ENCODE peak calls at places on chromosomes 5 and 9, in seven cellular contexts. X is tibial artery; J is breast epithelium; D is fibroblast of pulmonary artery; Q is AG04449; P is CD8-positive, alpha-beta T cell; K is heart left ventricle. G is an unnamed sample.

GRCh38 chr9:108057421-108058136 is 568.0 kb upstream of the KLF4 start:
- DNase-seq in X (peak), J (no peak), D (peak), Q (peak), P (no peak), K (no peak), G (no peak)

GRCh38 chr9:84953797-84954695 is 284.5 kb downstream of the NTRK2 start:
- DNase-seq in X (peak), J (peak), D (peak), Q (no peak), P (no peak), K (peak), G (peak)

GRCh38 chr9:124426361-124426760 is 11.1 kb upstream of the PSMB7 start:
- DNase-seq in X (no peak), J (no peak), D (no peak), Q (no peak), P (no peak), K (no peak), G (no peak)

GRCh38 chr5:42787073-42787472 is 24.6 kb downstream of the SELENOP start:
- DNase-seq in X (no peak), J (no peak), D (no peak), Q (no peak), P (no peak), K (no peak), G (no peak)

GRCh38 chr5:111589320-111589719 is 77.0 kb upstream of the STARD4 start:
- DNase-seq in X (no peak), J (no peak), D (no peak), Q (no peak), P (no peak), K (no peak), G (no peak)

GRCh38 chr9:99259231-99259918 is 37.3 kb downstream of the SEC61B start:
- DNase-seq in X (peak), J (peak), D (peak), Q (no peak), P (peak), K (peak), G (peak)

GRCh38 chr5:172692981-172693380 is 51.9 kb downstream of the NEURL1B start:
- DNase-seq in X (no peak), J (no peak), D (peak), Q (no peak), P (no peak), K (peak), G (no peak)

GRCh38 chr9:35689601-35690446 is at the start of gene TPM2:
- DNase-seq in X (peak), J (peak), D (peak), Q (no peak), P (no peak), K (peak), G (no peak)

GRCh38 chr9:14296462-14296861 is 17.5 kb downstream of the NFIB start:
- DNase-seq in X (peak), J (no peak), D (no peak), Q (no peak), P (no peak), K (peak), G (no peak)

DNA sequence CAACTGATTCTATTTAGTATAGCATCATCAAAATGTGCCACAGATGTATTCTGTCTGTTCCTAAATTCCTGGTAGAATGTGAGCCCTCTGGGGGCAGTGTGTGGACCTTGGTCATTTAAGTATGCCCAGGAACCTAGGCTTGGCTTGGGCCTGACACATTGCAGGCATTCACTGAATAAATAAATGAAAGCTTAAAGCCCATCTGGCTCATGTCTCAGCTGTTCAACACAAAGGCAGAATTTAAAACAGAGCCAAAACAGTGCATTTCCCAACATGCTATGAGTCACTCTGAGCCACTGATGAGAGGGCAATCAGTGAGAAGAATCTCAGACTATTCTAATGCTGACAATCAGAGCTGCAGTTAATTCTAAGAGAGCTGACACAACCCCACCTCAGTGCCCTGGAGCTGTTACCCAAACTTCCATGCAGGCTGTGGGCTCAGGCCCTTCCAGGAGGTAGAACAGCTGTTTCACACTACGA is 8.1 kb downstream of the FAM193B start:
- DNase-seq in X (peak), J (no peak), D (peak), Q (peak), P (no peak), K (no peak), G (no peak)
- TF ChIP-seq CTCF in X (no peak), J (no peak), D (no peak), Q (peak), P (no peak), K (no peak), G (no peak)

DNA sequence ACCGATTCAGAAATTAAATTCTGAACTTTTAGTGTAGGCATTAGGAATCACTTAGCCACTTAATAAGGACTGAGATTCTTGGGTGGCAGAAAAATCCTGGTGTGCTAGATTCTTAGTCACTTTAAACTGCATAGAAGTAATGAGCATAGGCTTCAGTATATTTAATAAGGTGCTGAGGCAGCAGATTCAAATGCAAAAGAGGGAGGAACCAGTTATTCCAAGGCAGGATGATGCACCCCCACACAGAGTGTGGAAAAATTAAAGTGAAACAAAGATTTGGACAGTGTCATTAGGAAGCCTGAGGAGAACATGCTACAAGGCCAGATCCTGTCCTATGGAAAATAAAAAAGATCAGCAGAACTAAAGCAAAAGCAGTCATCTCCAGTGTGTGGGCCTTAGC is 217.7 kb downstream of the PJA2 start:
- DNase-seq in X (no peak), J (no peak), D (no peak), Q (no peak), P (no peak), K (no peak), G (no peak)
- TF ChIP-seq CTCF in X (no peak), J (no peak), D (no peak), Q (no peak), P (no peak), K (no peak), G (no peak)

GRCh38 chr5:157366741-157367684 is 93.0 kb upstream of the NIPAL4 start:
- DNase-seq in X (peak), J (no peak), D (peak), Q (peak), P (no peak), K (peak), G (no peak)
- TF ChIP-seq CTCF in X (peak), J (no peak), D (peak), Q (peak), P (no peak), K (no peak), G (no peak)

DNA sequence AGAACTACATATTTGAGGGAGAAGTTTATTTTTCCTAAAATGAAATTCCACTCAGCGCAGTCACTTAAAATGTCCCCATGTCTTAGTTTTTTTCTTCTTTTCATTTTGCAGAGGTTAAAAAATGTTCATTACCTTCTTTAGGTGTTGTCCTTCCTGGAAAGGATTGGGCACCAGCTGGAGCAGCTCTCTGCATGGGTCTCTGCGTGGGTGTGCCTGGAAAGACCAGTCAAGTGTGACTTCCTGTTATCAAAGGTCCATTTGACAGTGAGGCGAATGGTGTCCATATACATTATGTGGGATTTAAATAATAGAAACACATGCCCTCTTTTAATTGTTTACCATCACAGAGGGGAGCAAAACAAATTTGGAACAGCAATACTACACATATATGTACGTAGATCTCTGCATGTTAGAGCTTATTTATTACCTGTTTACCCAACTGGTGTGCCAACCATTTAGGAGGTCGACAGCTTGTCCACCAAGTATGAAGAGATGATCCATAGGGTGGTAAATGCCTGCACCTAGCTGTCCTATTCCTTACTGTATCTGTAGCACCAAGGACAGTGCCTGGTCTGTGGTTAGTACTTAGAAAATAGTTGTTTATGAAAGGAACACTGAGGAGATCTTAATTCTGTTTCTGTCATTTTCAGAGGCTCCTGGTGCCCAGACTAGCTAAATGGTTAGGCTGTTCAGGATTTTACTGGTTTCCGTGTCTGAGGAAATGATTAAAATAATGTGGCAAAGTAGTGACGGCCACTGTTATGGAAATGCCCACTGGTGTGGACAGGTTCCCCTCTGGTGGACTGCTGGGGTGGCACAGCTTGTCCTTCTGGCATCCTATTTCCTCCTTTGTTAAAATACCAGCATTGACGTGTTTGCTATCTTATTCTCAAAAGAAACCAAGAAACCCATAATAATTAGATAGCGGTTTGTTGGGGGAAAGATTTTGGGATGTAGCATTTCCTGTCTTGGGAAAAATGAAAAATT is 200.4 kb downstream of the MAST4 start:
- DNase-seq in X (no peak), J (no peak), D (peak), Q (no peak), P (no peak), K (no peak), G (no peak)
- TF ChIP-seq CTCF in X (no peak), J (no peak), D (peak), Q (no peak), P (no peak), K (no peak), G (no peak)

DNA sequence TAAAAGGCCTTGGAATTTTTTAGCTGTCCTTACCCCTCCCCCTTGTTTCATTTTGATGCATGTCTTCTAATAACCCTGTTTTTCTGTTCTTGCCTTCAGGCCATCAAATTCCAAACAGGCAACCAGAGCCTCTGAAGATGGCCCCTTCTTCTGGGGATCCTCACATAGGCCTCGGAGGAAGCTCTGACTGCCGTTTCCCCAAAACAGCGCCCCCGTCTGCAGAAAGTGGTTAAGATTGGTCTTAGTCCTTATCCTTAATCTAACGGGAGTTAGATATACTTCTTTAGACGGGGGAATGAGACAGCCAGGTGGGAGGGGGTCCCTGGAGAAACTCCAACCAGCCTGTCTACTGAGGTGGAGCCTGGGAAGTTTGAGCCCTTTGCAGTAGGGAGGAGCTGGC is 226.3 kb upstream of the ZNF608 start:
- DNase-seq in X (no peak), J (no peak), D (no peak), Q (no peak), P (no peak), K (no peak), G (no peak)
- TF ChIP-seq CTCF in X (no peak), J (no peak), D (no peak), Q (no peak), P (no peak), K (no peak), G (no peak)

GRCh38 chr5:170408189-170408588 is 19.0 kb upstream of the KCNMB1 start:
- DNase-seq in X (no peak), J (no peak), D (no peak), Q (no peak), P (no peak), K (no peak), G (no peak)

GRCh38 chr5:170414786-170415185 is 25.6 kb upstream of the KCNMB1 start:
- DNase-seq in X (no peak), J (no peak), D (no peak), Q (no peak), P (no peak), K (no peak), G (no peak)

GRCh38 chr5:170413897-170414296 is 24.7 kb upstream of the KCNMB1 start:
- DNase-seq in X (no peak), J (no peak), D (no peak), Q (no peak), P (no peak), K (no peak), G (no peak)

GRCh38 chr5:170408866-170409265 is 19.7 kb upstream of the KCNMB1 start:
- DNase-seq in X (no peak), J (no peak), D (no peak), Q (no peak), P (no peak), K (no peak), G (no peak)

DNA sequence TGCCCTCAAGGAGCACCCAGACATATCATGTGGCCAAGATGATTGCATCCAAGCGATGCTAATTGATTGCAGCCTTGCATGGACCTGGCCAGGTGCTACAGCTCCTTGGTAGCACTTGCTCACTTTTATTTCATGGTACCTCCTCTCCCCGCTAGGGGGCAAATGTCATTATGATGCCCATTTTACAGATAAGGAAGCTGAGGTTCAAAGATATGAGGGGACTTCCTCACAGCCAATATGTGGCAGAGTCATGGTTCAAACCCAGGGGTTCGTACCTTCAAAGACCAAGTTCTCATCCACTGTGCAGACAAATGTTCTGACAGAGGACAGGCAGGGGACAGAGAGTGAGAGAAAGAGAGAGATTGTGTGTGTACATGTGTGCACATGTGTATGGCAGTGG is 21.9 kb upstream of the KCNMB1 start:
- DNase-seq in X (no peak), J (no peak), D (no peak), Q (no peak), P (no peak), K (no peak), G (no peak)
- TF ChIP-seq CTCF in X (no peak), J (no peak), D (no peak), Q (no peak), P (no peak), K (no peak), G (no peak)

DNA sequence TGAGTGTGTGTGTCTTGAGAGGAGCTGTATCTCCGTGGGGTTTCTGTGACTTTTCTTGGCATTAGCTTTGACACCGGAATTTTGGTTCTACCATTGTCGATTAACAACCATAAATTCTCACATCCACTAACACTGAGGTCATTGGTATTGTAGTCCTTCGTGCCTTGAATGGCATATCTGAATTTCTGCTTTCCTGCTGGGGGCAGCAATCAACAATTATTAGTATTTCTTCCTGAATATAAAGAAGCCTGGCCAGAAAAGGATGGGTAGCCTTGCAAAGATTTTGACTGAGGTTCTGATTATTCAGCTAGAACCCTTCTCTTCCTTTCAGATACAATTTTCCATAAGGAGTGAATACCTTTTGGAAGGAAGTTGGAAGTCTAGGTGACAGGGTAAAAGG is 33.5 kb upstream of the SHOC1 start:
- DNase-seq in X (no peak), J (no peak), D (peak), Q (no peak), P (no peak), K (no peak), G (no peak)
- TF ChIP-seq CTCF in X (no peak), J (no peak), D (peak), Q (no peak), P (no peak), K (no peak), G (no peak)

DNA sequence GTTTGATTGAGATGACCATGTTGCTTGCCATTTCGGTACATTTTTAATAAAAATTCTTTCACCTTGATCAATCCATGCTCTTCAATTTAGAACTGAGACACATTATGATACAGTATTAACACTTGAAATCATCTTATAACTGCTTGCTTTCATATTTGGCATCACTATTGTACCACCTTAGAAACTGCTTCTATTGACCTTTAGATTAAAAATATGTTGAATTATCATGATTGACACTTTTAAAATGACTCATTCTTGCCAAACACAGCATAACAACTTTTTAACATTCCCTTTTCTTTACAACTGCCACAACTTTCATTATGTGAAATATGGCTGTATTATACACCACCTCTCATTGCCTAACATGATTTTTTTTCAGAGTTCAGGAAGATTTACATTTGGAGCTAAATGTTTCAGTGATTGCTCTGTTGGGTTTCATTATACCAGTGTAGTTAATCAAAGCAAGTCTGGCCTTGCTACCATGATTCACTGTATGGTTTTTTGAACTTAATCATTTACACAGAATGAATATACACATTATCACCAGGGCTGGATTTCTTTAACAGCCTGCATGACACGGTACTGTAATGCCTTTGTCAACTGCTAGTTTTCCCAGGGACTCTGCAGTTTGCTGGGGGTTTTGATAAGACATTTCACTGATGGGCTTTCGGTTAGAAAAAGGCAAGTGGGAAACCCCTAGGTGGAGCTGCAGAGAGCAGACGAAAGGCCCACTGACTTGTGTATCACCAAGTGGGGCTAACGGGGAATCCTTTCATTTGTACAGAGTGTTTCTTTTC is 93.6 kb upstream of the TLE4 start:
- DNase-seq in X (peak), J (no peak), D (peak), Q (no peak), P (peak), K (no peak), G (no peak)
- TF ChIP-seq CTCF in X (no peak), J (no peak), D (peak), Q (peak), P (peak), K (no peak), G (no peak)

GRCh38 chr5:177403194-177403825 is 2.8 kb upstream of the PFN3 start:
- DNase-seq in X (no peak), J (no peak), D (no peak), Q (no peak), P (peak), K (no peak), G (peak)
- TF ChIP-seq CTCF in X (no peak), J (no peak), D (no peak), Q (no peak), P (peak), K (no peak), G (no peak)

DNA sequence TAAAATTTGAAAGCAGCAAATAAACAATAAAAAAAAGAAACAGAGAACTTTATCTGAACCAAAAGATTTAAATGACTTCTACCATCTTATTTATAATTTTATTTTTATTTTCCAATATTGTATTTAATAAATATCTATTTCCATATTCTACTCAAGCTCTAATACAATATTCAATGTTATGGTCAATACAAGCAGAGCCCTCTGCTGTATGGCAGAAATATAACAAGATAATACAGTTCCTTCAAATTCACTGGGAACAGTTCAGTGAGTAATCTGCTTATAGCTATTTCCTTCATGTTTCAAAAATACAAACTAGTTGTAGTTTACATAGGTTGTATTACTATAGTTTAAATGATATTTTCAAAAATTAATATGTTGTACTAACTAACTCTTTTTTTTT is 332.7 kb downstream of the PRDM9 start:
- DNase-seq in X (no peak), J (no peak), D (peak), Q (no peak), P (no peak), K (no peak), G (no peak)
- TF ChIP-seq CTCF in X (no peak), J (no peak), D (no peak), Q (no peak), P (no peak), K (no peak), G (no peak)

G was measured in natural killer cell.